ENCODE peak calls at places on chromosome 2, in ten cellular contexts. H is transverse colon, R is NB4, W is gastrocnemius medialis, J is spleen, K is ovary, M is heart left ventricle, F is upper lobe of left lung, E is A549, D is IMR-90. L is an unnamed sample.

GRCh38 chr2:180474716-180475115 is 467.6 kb upstream of the CWC22 start:
- DNase-seq in H (no peak), R (no peak), W (no peak), J (no peak), K (no peak), M (no peak), F (no peak), E (no peak), D (no peak), L (no peak)

GRCh38 chr2:6771539-6772365 is 94.0 kb downstream of the CMPK2 start:
- DNase-seq in H (no peak), R (no peak), W (no peak), J (no peak), K (no peak), M (no peak), F (no peak), E (no peak), D (no peak), L (no peak)

GRCh38 chr2:143070688-143071087 is 58.5 kb upstream of the ARHGAP15 start:
- DNase-seq in H (no peak), R (no peak), W (no peak), J (no peak), K (no peak), M (no peak), F (no peak), E (no peak), D (no peak), L (no peak)

GRCh38 chr2:47520302-47520630 is 117.3 kb downstream of the MSH2 start:
- DNase-seq in H (no peak), R (peak; percentile 96), W (no peak), J (no peak), K (no peak), M (no peak), F (no peak), E (no peak), D (no peak), L (no peak)

GRCh38 chr2:102063360-102063947 is 71.7 kb downstream of the IL1R2 start:
- DNase-seq in H (peak; percentile 43), R (peak; percentile 91), W (peak; percentile 69), J (no peak), K (peak; percentile 70), M (peak; percentile 81), F (no peak), E (no peak), D (peak; percentile 51), L (peak; percentile 79)

GRCh38 chr2:121860033-121860810 is 104.8 kb downstream of the TSN start:
- DNase-seq in H (no peak), R (no peak), W (no peak), J (no peak), K (no peak), M (no peak), F (no peak), E (no peak), D (peak; percentile 93), L (no peak)

GRCh38 chr2:225472161-225472560 is 72.7 kb downstream of the NYAP2 start:
- DNase-seq in H (no peak), R (no peak), W (no peak), J (no peak), K (no peak), M (no peak), F (no peak), E (no peak), D (no peak), L (no peak)

GRCh38 chr2:9774266-9774665 is 69.0 kb upstream of the TAF1B start:
- DNase-seq in H (no peak), R (no peak), W (no peak), J (peak; percentile 64), K (no peak), M (peak; percentile 75), F (no peak), E (no peak), D (no peak), L (no peak)

GRCh38 chr2:216691210-216691741 is 4.1 kb downstream of the IGFBP5 start:
- DNase-seq in H (peak; percentile 65), R (peak; percentile 28), W (no peak), J (no peak), K (peak; percentile 92), M (peak; percentile 83), F (no peak), E (peak; percentile 27), D (peak; percentile 76), L (peak; percentile 96)

GRCh38 chr2:47695800-47696477 is 87.0 kb upstream of the MSH6 start:
- DNase-seq in H (no peak), R (no peak), W (no peak), J (no peak), K (no peak), M (no peak), F (no peak), E (no peak), D (no peak), L (no peak)

GRCh38 chr2:183269956-183270355 is 145.7 kb downstream of the NUP35 start:
- DNase-seq in H (no peak), R (no peak), W (no peak), J (no peak), K (no peak), M (no peak), F (no peak), E (no peak), D (no peak), L (no peak)

GRCh38 chr2:233053928-233054774 is 6.0 kb upstream of the INPP5D start:
- DNase-seq in H (peak; percentile 75), R (peak; percentile 70), W (no peak), J (peak; percentile 92), K (no peak), M (peak; percentile 81), F (peak; percentile 92), E (peak; percentile 84), D (peak; percentile 23), L (no peak)

GRCh38 chr2:187875836-187876235 is 321.6 kb upstream of the TFPI start:
- DNase-seq in H (no peak), R (no peak), W (no peak), J (no peak), K (no peak), M (no peak), F (peak; percentile 25), E (no peak), D (peak; percentile 43), L (no peak)

GRCh38 chr2:145075454-145076062 is 555.6 kb upstream of the ZEB2 start:
- DNase-seq in H (no peak), R (no peak), W (no peak), J (no peak), K (no peak), M (no peak), F (no peak), E (no peak), D (no peak), L (no peak)

GRCh38 chr2:165539985-165540384 is 70.5 kb downstream of the CSRNP3 start:
- DNase-seq in H (no peak), R (no peak), W (no peak), J (no peak), K (no peak), M (no peak), F (no peak), E (no peak), D (no peak), L (no peak)

GRCh38 chr2:65056990-65057375 is 767 bp downstream of the CEP68 start:
- DNase-seq in H (no peak), R (no peak), W (no peak), J (no peak), K (no peak), M (no peak), F (no peak), E (no peak), D (no peak), L (no peak)

GRCh38 chr2:156930423-156930822 is 327.1 kb upstream of the GALNT5 start:
- DNase-seq in H (no peak), R (no peak), W (no peak), J (no peak), K (no peak), M (no peak), F (no peak), E (no peak), D (no peak), L (no peak)

GRCh38 chr2:127532296-127532695 is 3.2 kb upstream of the MYO7B start:
- DNase-seq in H (no peak), R (no peak), W (no peak), J (no peak), K (no peak), M (no peak), F (no peak), E (no peak), D (no peak), L (no peak)

DNA sequence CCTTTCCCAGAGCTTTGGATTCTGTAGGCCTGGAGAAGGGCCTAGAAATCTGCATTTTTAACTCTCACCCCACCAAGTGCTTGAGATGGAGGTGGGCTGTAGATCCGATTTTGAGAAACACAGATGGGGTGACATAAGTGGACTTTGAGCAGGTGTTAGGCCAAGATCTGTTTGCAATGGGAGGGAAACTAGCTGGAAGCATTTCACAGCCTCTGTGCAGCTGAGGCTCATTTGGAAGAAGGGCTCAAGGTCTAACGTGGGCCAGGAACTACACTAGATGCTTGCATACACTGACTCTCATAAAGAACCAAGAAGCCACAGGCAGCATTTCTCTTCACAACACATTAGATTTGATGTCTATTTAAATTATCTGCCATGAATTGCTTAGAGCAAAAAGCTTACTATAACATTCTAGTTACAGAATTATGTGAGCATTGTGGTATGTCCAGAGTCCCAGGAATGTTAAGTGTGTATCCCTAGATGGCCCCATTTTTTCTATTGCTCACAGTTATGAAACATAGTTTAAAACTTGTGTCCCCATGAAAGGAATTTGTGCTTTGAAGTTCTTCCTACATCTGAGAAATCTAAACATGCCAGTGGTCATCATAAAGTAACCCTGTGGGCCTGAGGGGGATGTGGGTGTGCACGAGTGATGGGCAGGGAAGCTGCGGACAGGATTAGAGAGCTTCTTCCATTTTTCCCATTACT is 77.2 kb downstream of the CD28 start:
- DNase-seq in H (no peak), R (no peak), W (no peak), J (no peak), K (no peak), M (no peak), F (no peak), E (no peak), D (peak; percentile 87), L (no peak)
- TF ChIP-seq CTCF in H (no peak), R (no peak), W (no peak), J (no peak), K (no peak), M (no peak), F (no peak), E (no peak), D (no peak), L (no peak)

GRCh38 chr2:57141269-57141668 is 905.3 kb upstream of the VRK2 start:
- DNase-seq in H (no peak), R (no peak), W (no peak), J (no peak), K (no peak), M (no peak), F (no peak), E (no peak), D (no peak), L (no peak)
- H3K4me3 ChIP-seq in H (no peak overlapping the region), R (no peak overlapping the region), W (no peak overlapping the region), J (no peak overlapping the region), K (no peak overlapping the region), M (no peak overlapping the region), F (no peak overlapping the region), E (no peak overlapping the region), D (no peak overlapping the region), L (no peak overlapping the region)

GRCh38 chr2:26189123-26189522 is 16.2 kb downstream of the GAREM2 start:
- DNase-seq in H (no peak), R (no peak), W (no peak), J (no peak), K (no peak), M (no peak), F (no peak), E (no peak), D (no peak), L (no peak)
- TF ChIP-seq POLR2A in H (no peak), R (no peak), W (no peak), J (no peak), K (no peak), M (no peak), F (no peak), E (no peak), D (no peak), L (no peak)

GRCh38 chr2:195672674-195673073 is 15.6 kb downstream of the SLC39A10 start:
- DNase-seq in H (no peak), R (no peak), W (no peak), J (no peak), K (no peak), M (no peak), F (no peak), E (no peak), D (no peak), L (no peak)
- TF ChIP-seq CTCF in H (peak; percentile 21), R (no peak), W (no peak), J (no peak), K (no peak), M (no peak), F (no peak), E (no peak), D (no peak), L (no peak)